ENCODE peak calls at places on chromosomes 13 and 19, in five cellular contexts. One of them, this sample, is unnamed.

GRCh38 chr13:113411216-113412023 is 41.9 kb downstream of the ADPRHL1 start:
- DNase-seq in stimulated activated CD4-positive, alpha-beta T cell treated with anti-CD3 and anti-CD28 coated beads, Interleukin-1b, Interleukin-23, amount 100 ng/mL, for 1 hour: no peak
- DNase-seq in activated CD8-positive, alpha-beta memory T cell treated with anti-CD3 and anti-CD28 coated beads, Interleukin-2, amount 10 ng/mL, durations not matched to agents 7 days and 5 days: no peak
- DNase-seq in endothelial cell: no peak
- DNase-seq in HFFc6: peak
- DNase-seq in this sample: no peak

GRCh38 chr13:96214804-96215445 is 125.0 kb downstream of the HS6ST3 start:
- DNase-seq in stimulated activated CD4-positive, alpha-beta T cell treated with anti-CD3 and anti-CD28 coated beads, Interleukin-1b, Interleukin-23, amount 100 ng/mL, for 1 hour: no peak
- DNase-seq in activated CD8-positive, alpha-beta memory T cell treated with anti-CD3 and anti-CD28 coated beads, Interleukin-2, amount 10 ng/mL, durations not matched to agents 7 days and 5 days: no peak
- DNase-seq in endothelial cell: no peak
- DNase-seq in HFFc6: no peak
- DNase-seq in this sample: no peak

GRCh38 chr13:42215578-42216421 is 56.2 kb upstream of the AKAP11 start:
- DNase-seq in stimulated activated CD4-positive, alpha-beta T cell treated with anti-CD3 and anti-CD28 coated beads, Interleukin-1b, Interleukin-23, amount 100 ng/mL, for 1 hour: no peak
- DNase-seq in activated CD8-positive, alpha-beta memory T cell treated with anti-CD3 and anti-CD28 coated beads, Interleukin-2, amount 10 ng/mL, durations not matched to agents 7 days and 5 days: peak
- DNase-seq in endothelial cell: peak
- DNase-seq in HFFc6: peak
- DNase-seq in this sample: no peak

GRCh38 chr13:46541210-46541609 is 11.8 kb upstream of the LRCH1 start:
- DNase-seq in stimulated activated CD4-positive, alpha-beta T cell treated with anti-CD3 and anti-CD28 coated beads, Interleukin-1b, Interleukin-23, amount 100 ng/mL, for 1 hour: no peak
- DNase-seq in activated CD8-positive, alpha-beta memory T cell treated with anti-CD3 and anti-CD28 coated beads, Interleukin-2, amount 10 ng/mL, durations not matched to agents 7 days and 5 days: no peak
- DNase-seq in endothelial cell: no peak
- DNase-seq in HFFc6: no peak
- DNase-seq in this sample: no peak

GRCh38 chr19:48417436-48417835 is 24.0 kb downstream of the GRIN2D start:
- DNase-seq in stimulated activated CD4-positive, alpha-beta T cell treated with anti-CD3 and anti-CD28 coated beads, Interleukin-1b, Interleukin-23, amount 100 ng/mL, for 1 hour: no peak
- DNase-seq in activated CD8-positive, alpha-beta memory T cell treated with anti-CD3 and anti-CD28 coated beads, Interleukin-2, amount 10 ng/mL, durations not matched to agents 7 days and 5 days: no peak
- DNase-seq in endothelial cell: no peak
- DNase-seq in HFFc6: no peak
- DNase-seq in this sample: no peak

GRCh38 chr19:42345191-42345812 is 19.9 kb downstream of the MEGF8 start:
- DNase-seq in stimulated activated CD4-positive, alpha-beta T cell treated with anti-CD3 and anti-CD28 coated beads, Interleukin-1b, Interleukin-23, amount 100 ng/mL, for 1 hour: no peak
- DNase-seq in activated CD8-positive, alpha-beta memory T cell treated with anti-CD3 and anti-CD28 coated beads, Interleukin-2, amount 10 ng/mL, durations not matched to agents 7 days and 5 days: no peak
- DNase-seq in endothelial cell: no peak
- DNase-seq in HFFc6: no peak
- DNase-seq in this sample: no peak

GRCh38 chr19:42469311-42470239 is 26.8 kb upstream of the CXCL17 start:
- DNase-seq in stimulated activated CD4-positive, alpha-beta T cell treated with anti-CD3 and anti-CD28 coated beads, Interleukin-1b, Interleukin-23, amount 100 ng/mL, for 1 hour: no peak
- DNase-seq in activated CD8-positive, alpha-beta memory T cell treated with anti-CD3 and anti-CD28 coated beads, Interleukin-2, amount 10 ng/mL, durations not matched to agents 7 days and 5 days: peak
- DNase-seq in endothelial cell: no peak
- DNase-seq in HFFc6: no peak
- DNase-seq in this sample: no peak

GRCh38 chr13:52359534-52359933 is 46.4 kb downstream of the THSD1 start:
- DNase-seq in stimulated activated CD4-positive, alpha-beta T cell treated with anti-CD3 and anti-CD28 coated beads, Interleukin-1b, Interleukin-23, amount 100 ng/mL, for 1 hour: no peak
- DNase-seq in activated CD8-positive, alpha-beta memory T cell treated with anti-CD3 and anti-CD28 coated beads, Interleukin-2, amount 10 ng/mL, durations not matched to agents 7 days and 5 days: no peak
- DNase-seq in endothelial cell: no peak
- DNase-seq in HFFc6: no peak
- DNase-seq in this sample: no peak

GRCh38 chr13:110392510-110393233 is 85.6 kb downstream of the COL4A2 start:
- DNase-seq in stimulated activated CD4-positive, alpha-beta T cell treated with anti-CD3 and anti-CD28 coated beads, Interleukin-1b, Interleukin-23, amount 100 ng/mL, for 1 hour: no peak
- DNase-seq in activated CD8-positive, alpha-beta memory T cell treated with anti-CD3 and anti-CD28 coated beads, Interleukin-2, amount 10 ng/mL, durations not matched to agents 7 days and 5 days: no peak
- DNase-seq in endothelial cell: no peak
- DNase-seq in HFFc6: no peak
- DNase-seq in this sample: no peak

GRCh38 chr13:54029226-54029625 is 1000.6 kb downstream of the OLFM4 start:
- DNase-seq in stimulated activated CD4-positive, alpha-beta T cell treated with anti-CD3 and anti-CD28 coated beads, Interleukin-1b, Interleukin-23, amount 100 ng/mL, for 1 hour: no peak
- DNase-seq in activated CD8-positive, alpha-beta memory T cell treated with anti-CD3 and anti-CD28 coated beads, Interleukin-2, amount 10 ng/mL, durations not matched to agents 7 days and 5 days: no peak
- DNase-seq in endothelial cell: no peak
- DNase-seq in HFFc6: no peak
- DNase-seq in this sample: no peak

GRCh38 chr13:27792393-27793218 is at the start of gene GSX1:
- DNase-seq in stimulated activated CD4-positive, alpha-beta T cell treated with anti-CD3 and anti-CD28 coated beads, Interleukin-1b, Interleukin-23, amount 100 ng/mL, for 1 hour: no peak
- DNase-seq in activated CD8-positive, alpha-beta memory T cell treated with anti-CD3 and anti-CD28 coated beads, Interleukin-2, amount 10 ng/mL, durations not matched to agents 7 days and 5 days: peak
- DNase-seq in endothelial cell: peak
- DNase-seq in HFFc6: peak
- DNase-seq in this sample: no peak

GRCh38 chr19:13999085-13999484 is 7.0 kb downstream of the RFX1 start:
- DNase-seq in stimulated activated CD4-positive, alpha-beta T cell treated with anti-CD3 and anti-CD28 coated beads, Interleukin-1b, Interleukin-23, amount 100 ng/mL, for 1 hour: no peak
- DNase-seq in activated CD8-positive, alpha-beta memory T cell treated with anti-CD3 and anti-CD28 coated beads, Interleukin-2, amount 10 ng/mL, durations not matched to agents 7 days and 5 days: no peak
- DNase-seq in endothelial cell: no peak
- DNase-seq in HFFc6: no peak
- DNase-seq in this sample: no peak

GRCh38 chr19:11479470-11480080 is 1.3 kb downstream of the ELAVL3 start:
- DNase-seq in stimulated activated CD4-positive, alpha-beta T cell treated with anti-CD3 and anti-CD28 coated beads, Interleukin-1b, Interleukin-23, amount 100 ng/mL, for 1 hour: no peak
- DNase-seq in activated CD8-positive, alpha-beta memory T cell treated with anti-CD3 and anti-CD28 coated beads, Interleukin-2, amount 10 ng/mL, durations not matched to agents 7 days and 5 days: no peak
- DNase-seq in endothelial cell: no peak
- DNase-seq in HFFc6: no peak
- DNase-seq in this sample: no peak

GRCh38 chr13:20566424-20566916 is 487 bp upstream of the IFT88 start:
- DNase-seq in stimulated activated CD4-positive, alpha-beta T cell treated with anti-CD3 and anti-CD28 coated beads, Interleukin-1b, Interleukin-23, amount 100 ng/mL, for 1 hour: no peak
- DNase-seq in activated CD8-positive, alpha-beta memory T cell treated with anti-CD3 and anti-CD28 coated beads, Interleukin-2, amount 10 ng/mL, durations not matched to agents 7 days and 5 days: no peak
- DNase-seq in endothelial cell: no peak
- DNase-seq in HFFc6: peak
- DNase-seq in this sample: no peak

GRCh38 chr13:72875233-72875632 is 93.3 kb downstream of the PIBF1 start:
- DNase-seq in stimulated activated CD4-positive, alpha-beta T cell treated with anti-CD3 and anti-CD28 coated beads, Interleukin-1b, Interleukin-23, amount 100 ng/mL, for 1 hour: no peak
- DNase-seq in activated CD8-positive, alpha-beta memory T cell treated with anti-CD3 and anti-CD28 coated beads, Interleukin-2, amount 10 ng/mL, durations not matched to agents 7 days and 5 days: no peak
- DNase-seq in endothelial cell: no peak
- DNase-seq in HFFc6: no peak
- DNase-seq in this sample: no peak

GRCh38 chr13:102561933-102562332 is 34.9 kb upstream of the TPP2 start:
- DNase-seq in stimulated activated CD4-positive, alpha-beta T cell treated with anti-CD3 and anti-CD28 coated beads, Interleukin-1b, Interleukin-23, amount 100 ng/mL, for 1 hour: no peak
- DNase-seq in activated CD8-positive, alpha-beta memory T cell treated with anti-CD3 and anti-CD28 coated beads, Interleukin-2, amount 10 ng/mL, durations not matched to agents 7 days and 5 days: no peak
- DNase-seq in endothelial cell: no peak
- DNase-seq in HFFc6: no peak
- DNase-seq in this sample: no peak

GRCh38 chr19:46080561-46080960 is 39.8 kb upstream of the IGFL4 start:
- DNase-seq in stimulated activated CD4-positive, alpha-beta T cell treated with anti-CD3 and anti-CD28 coated beads, Interleukin-1b, Interleukin-23, amount 100 ng/mL, for 1 hour: no peak
- DNase-seq in activated CD8-positive, alpha-beta memory T cell treated with anti-CD3 and anti-CD28 coated beads, Interleukin-2, amount 10 ng/mL, durations not matched to agents 7 days and 5 days: no peak
- DNase-seq in endothelial cell: no peak
- DNase-seq in HFFc6: peak
- DNase-seq in this sample: no peak

GRCh38 chr13:80547885-80548284 is 207.0 kb upstream of the SPRY2 start:
- DNase-seq in stimulated activated CD4-positive, alpha-beta T cell treated with anti-CD3 and anti-CD28 coated beads, Interleukin-1b, Interleukin-23, amount 100 ng/mL, for 1 hour: no peak
- DNase-seq in activated CD8-positive, alpha-beta memory T cell treated with anti-CD3 and anti-CD28 coated beads, Interleukin-2, amount 10 ng/mL, durations not matched to agents 7 days and 5 days: no peak
- DNase-seq in endothelial cell: no peak
- DNase-seq in HFFc6: no peak
- DNase-seq in this sample: no peak

GRCh38 chr19:42282036-42282762 is 13.1 kb downstream of the CIC start:
- DNase-seq in stimulated activated CD4-positive, alpha-beta T cell treated with anti-CD3 and anti-CD28 coated beads, Interleukin-1b, Interleukin-23, amount 100 ng/mL, for 1 hour: no peak
- DNase-seq in activated CD8-positive, alpha-beta memory T cell treated with anti-CD3 and anti-CD28 coated beads, Interleukin-2, amount 10 ng/mL, durations not matched to agents 7 days and 5 days: no peak
- DNase-seq in endothelial cell: no peak
- DNase-seq in HFFc6: no peak
- DNase-seq in this sample: no peak

GRCh38 chr19:662207-662961 is 630 bp downstream of the RNF126 start:
- DNase-seq in stimulated activated CD4-positive, alpha-beta T cell treated with anti-CD3 and anti-CD28 coated beads, Interleukin-1b, Interleukin-23, amount 100 ng/mL, for 1 hour: no peak
- DNase-seq in activated CD8-positive, alpha-beta memory T cell treated with anti-CD3 and anti-CD28 coated beads, Interleukin-2, amount 10 ng/mL, durations not matched to agents 7 days and 5 days: peak
- DNase-seq in endothelial cell: peak
- DNase-seq in HFFc6: no peak
- DNase-seq in this sample: peak

GRCh38 chr13:112806761-112807652 is 117.2 kb downstream of the ATP11A start:
- DNase-seq in stimulated activated CD4-positive, alpha-beta T cell treated with anti-CD3 and anti-CD28 coated beads, Interleukin-1b, Interleukin-23, amount 100 ng/mL, for 1 hour: no peak
- DNase-seq in activated CD8-positive, alpha-beta memory T cell treated with anti-CD3 and anti-CD28 coated beads, Interleukin-2, amount 10 ng/mL, durations not matched to agents 7 days and 5 days: peak
- DNase-seq in endothelial cell: no peak
- DNase-seq in HFFc6: no peak
- DNase-seq in this sample: no peak

GRCh38 chr13:26247011-26247410 is 6.9 kb upstream of the CDK8 start:
- DNase-seq in stimulated activated CD4-positive, alpha-beta T cell treated with anti-CD3 and anti-CD28 coated beads, Interleukin-1b, Interleukin-23, amount 100 ng/mL, for 1 hour: no peak
- DNase-seq in activated CD8-positive, alpha-beta memory T cell treated with anti-CD3 and anti-CD28 coated beads, Interleukin-2, amount 10 ng/mL, durations not matched to agents 7 days and 5 days: no peak
- DNase-seq in endothelial cell: no peak
- DNase-seq in HFFc6: no peak
- DNase-seq in this sample: no peak

GRCh38 chr13:67574320-67575233 is 344.4 kb upstream of the PCDH9 start:
- DNase-seq in stimulated activated CD4-positive, alpha-beta T cell treated with anti-CD3 and anti-CD28 coated beads, Interleukin-1b, Interleukin-23, amount 100 ng/mL, for 1 hour: no peak
- DNase-seq in activated CD8-positive, alpha-beta memory T cell treated with anti-CD3 and anti-CD28 coated beads, Interleukin-2, amount 10 ng/mL, durations not matched to agents 7 days and 5 days: no peak
- DNase-seq in endothelial cell: no peak
- DNase-seq in HFFc6: no peak
- DNase-seq in this sample: no peak

GRCh38 chr13:85261757-85262346 is 537.4 kb downstream of the SLITRK6 start:
- DNase-seq in stimulated activated CD4-positive, alpha-beta T cell treated with anti-CD3 and anti-CD28 coated beads, Interleukin-1b, Interleukin-23, amount 100 ng/mL, for 1 hour: no peak
- DNase-seq in activated CD8-positive, alpha-beta memory T cell treated with anti-CD3 and anti-CD28 coated beads, Interleukin-2, amount 10 ng/mL, durations not matched to agents 7 days and 5 days: no peak
- DNase-seq in endothelial cell: no peak
- DNase-seq in HFFc6: no peak
- DNase-seq in this sample: no peak

This sample was measured in stimulated activated CD8-positive, alpha-beta memory T cell treated with anti-CD3 and anti-CD28 coated beads, Interleukin-4, amount 100 ng/mL, for 1 hour.